ENCODE peak calls at places on chromosomes 1 and 21, in six cellular contexts. One of them, this sample, is unnamed.
A peak's percentile ranks its signal among the peaks of the same experiment; 100 is the strongest.

GRCh38 chr1:85320371-85321131 is 44.1 kb upstream of the BCL10 start:
- DNase-seq in heart right ventricle: no peak
- DNase-seq in HEK293T: no peak
- DNase-seq in stimulated activated CD8-positive, alpha-beta memory T cell treated with anti-CD3 and anti-CD28 coated beads, Interleukin-4, amount 100 ng/mL, for 24 hours: no peak
- DNase-seq in neural progenitor cell: no peak
- DNase-seq in T-helper 9 cell: no peak
- DNase-seq in this sample: no peak

GRCh38 chr1:206951318-206952105 is 5.2 kb upstream of the PIGR start:
- DNase-seq in HEK293T: no peak
- DNase-seq in T-helper 9 cell: no peak
- DNase-seq in neural progenitor cell: no peak
- DNase-seq in stimulated activated CD8-positive, alpha-beta memory T cell treated with anti-CD3 and anti-CD28 coated beads, Interleukin-4, amount 100 ng/mL, for 24 hours: no peak
- DNase-seq in heart right ventricle: no peak
- DNase-seq in this sample: no peak

GRCh38 chr21:30408782-30409494 is 13.1 kb downstream of the KRTAP13-1 start:
- DNase-seq in T-helper 9 cell: no peak
- DNase-seq in stimulated activated CD8-positive, alpha-beta memory T cell treated with anti-CD3 and anti-CD28 coated beads, Interleukin-4, amount 100 ng/mL, for 24 hours: no peak
- DNase-seq in heart right ventricle: peak; percentile 26
- DNase-seq in neural progenitor cell: peak; percentile 89
- DNase-seq in HEK293T: peak; percentile 69
- DNase-seq in this sample: peak; percentile 75

GRCh38 chr1:52210044-52210443 is 68.2 kb downstream of the ZFYVE9 start:
- DNase-seq in neural progenitor cell: no peak
- DNase-seq in heart right ventricle: no peak
- DNase-seq in HEK293T: no peak
- DNase-seq in stimulated activated CD8-positive, alpha-beta memory T cell treated with anti-CD3 and anti-CD28 coated beads, Interleukin-4, amount 100 ng/mL, for 24 hours: no peak
- DNase-seq in T-helper 9 cell: no peak
- DNase-seq in this sample: no peak

GRCh38 chr1:115408489-115409002 is 70.5 kb upstream of the NGF start:
- DNase-seq in heart right ventricle: no peak
- DNase-seq in HEK293T: no peak
- DNase-seq in neural progenitor cell: no peak
- DNase-seq in T-helper 9 cell: no peak
- DNase-seq in stimulated activated CD8-positive, alpha-beta memory T cell treated with anti-CD3 and anti-CD28 coated beads, Interleukin-4, amount 100 ng/mL, for 24 hours: no peak
- DNase-seq in this sample: no peak

GRCh38 chr1:43334453-43335205 is 3.0 kb upstream of the MPL start:
- DNase-seq in T-helper 9 cell: no peak
- DNase-seq in stimulated activated CD8-positive, alpha-beta memory T cell treated with anti-CD3 and anti-CD28 coated beads, Interleukin-4, amount 100 ng/mL, for 24 hours: no peak
- DNase-seq in heart right ventricle: no peak
- DNase-seq in neural progenitor cell: no peak
- DNase-seq in HEK293T: no peak
- DNase-seq in this sample: no peak

GRCh38 chr1:20787100-20787774 is at the start of gene HP1BP3:
- DNase-seq in HEK293T: peak; percentile 68
- DNase-seq in neural progenitor cell: peak; percentile 83
- DNase-seq in heart right ventricle: peak; percentile 79
- DNase-seq in T-helper 9 cell: peak; percentile 82
- DNase-seq in stimulated activated CD8-positive, alpha-beta memory T cell treated with anti-CD3 and anti-CD28 coated beads, Interleukin-4, amount 100 ng/mL, for 24 hours: peak; percentile 73
- DNase-seq in this sample: peak; percentile 82

GRCh38 chr1:174671826-174672225 is 224.1 kb downstream of the GPR52 start:
- DNase-seq in heart right ventricle: no peak
- DNase-seq in stimulated activated CD8-positive, alpha-beta memory T cell treated with anti-CD3 and anti-CD28 coated beads, Interleukin-4, amount 100 ng/mL, for 24 hours: no peak
- DNase-seq in HEK293T: no peak
- DNase-seq in T-helper 9 cell: no peak
- DNase-seq in neural progenitor cell: no peak
- DNase-seq in this sample: no peak

GRCh38 chr1:187264995-187265602 is 436.4 kb downstream of the PLA2G4A start:
- DNase-seq in neural progenitor cell: peak; percentile 63
- DNase-seq in T-helper 9 cell: no peak
- DNase-seq in HEK293T: peak; percentile 51
- DNase-seq in heart right ventricle: no peak
- DNase-seq in stimulated activated CD8-positive, alpha-beta memory T cell treated with anti-CD3 and anti-CD28 coated beads, Interleukin-4, amount 100 ng/mL, for 24 hours: no peak
- DNase-seq in this sample: peak; percentile 49

GRCh38 chr1:230280054-230280795 is 145.9 kb downstream of the PGBD5 start:
- DNase-seq in HEK293T: no peak
- DNase-seq in stimulated activated CD8-positive, alpha-beta memory T cell treated with anti-CD3 and anti-CD28 coated beads, Interleukin-4, amount 100 ng/mL, for 24 hours: no peak
- DNase-seq in heart right ventricle: no peak
- DNase-seq in T-helper 9 cell: no peak
- DNase-seq in neural progenitor cell: no peak
- DNase-seq in this sample: no peak

GRCh38 chr1:154626456-154627246 is 18.7 kb upstream of the ADAR start:
- DNase-seq in neural progenitor cell: peak; percentile 23
- DNase-seq in stimulated activated CD8-positive, alpha-beta memory T cell treated with anti-CD3 and anti-CD28 coated beads, Interleukin-4, amount 100 ng/mL, for 24 hours: no peak
- DNase-seq in heart right ventricle: no peak
- DNase-seq in HEK293T: peak; percentile 32
- DNase-seq in T-helper 9 cell: no peak
- DNase-seq in this sample: no peak

GRCh38 chr1:41387667-41388091 is 26.4 kb downstream of the FOXO6 start:
- DNase-seq in stimulated activated CD8-positive, alpha-beta memory T cell treated with anti-CD3 and anti-CD28 coated beads, Interleukin-4, amount 100 ng/mL, for 24 hours: no peak
- DNase-seq in neural progenitor cell: peak; percentile 92
- DNase-seq in heart right ventricle: peak; percentile 90
- DNase-seq in HEK293T: peak; percentile 69
- DNase-seq in T-helper 9 cell: no peak
- DNase-seq in this sample: peak; percentile 90

GRCh38 chr1:116131170-116131569 is 20.0 kb downstream of the MAB21L3 start:
- DNase-seq in stimulated activated CD8-positive, alpha-beta memory T cell treated with anti-CD3 and anti-CD28 coated beads, Interleukin-4, amount 100 ng/mL, for 24 hours: no peak
- DNase-seq in heart right ventricle: no peak
- DNase-seq in HEK293T: no peak
- DNase-seq in neural progenitor cell: no peak
- DNase-seq in T-helper 9 cell: no peak
- DNase-seq in this sample: no peak

GRCh38 chr1:27119270-27119618 is 35.7 kb downstream of the SLC9A1 start:
- DNase-seq in T-helper 9 cell: no peak
- DNase-seq in stimulated activated CD8-positive, alpha-beta memory T cell treated with anti-CD3 and anti-CD28 coated beads, Interleukin-4, amount 100 ng/mL, for 24 hours: no peak
- DNase-seq in heart right ventricle: peak; percentile 50
- DNase-seq in neural progenitor cell: no peak
- DNase-seq in HEK293T: no peak
- DNase-seq in this sample: no peak

GRCh38 chr1:28062806-28063205 is 25.6 kb downstream of the EYA3 start:
- DNase-seq in stimulated activated CD8-positive, alpha-beta memory T cell treated with anti-CD3 and anti-CD28 coated beads, Interleukin-4, amount 100 ng/mL, for 24 hours: peak; percentile 11
- DNase-seq in neural progenitor cell: no peak
- DNase-seq in T-helper 9 cell: no peak
- DNase-seq in heart right ventricle: no peak
- DNase-seq in HEK293T: no peak
- DNase-seq in this sample: no peak

GRCh38 chr1:205523891-205524793 is 19.7 kb downstream of the CDK18 start:
- DNase-seq in T-helper 9 cell: peak; percentile 72
- DNase-seq in HEK293T: peak; percentile 85
- DNase-seq in stimulated activated CD8-positive, alpha-beta memory T cell treated with anti-CD3 and anti-CD28 coated beads, Interleukin-4, amount 100 ng/mL, for 24 hours: peak; percentile 60
- DNase-seq in heart right ventricle: peak; percentile 84
- DNase-seq in neural progenitor cell: peak; percentile 87
- DNase-seq in this sample: peak; percentile 81

GRCh38 chr1:67687198-67687545 is 2.2 kb downstream of the GADD45A start:
- DNase-seq in heart right ventricle: no peak
- DNase-seq in T-helper 9 cell: no peak
- DNase-seq in stimulated activated CD8-positive, alpha-beta memory T cell treated with anti-CD3 and anti-CD28 coated beads, Interleukin-4, amount 100 ng/mL, for 24 hours: no peak
- DNase-seq in neural progenitor cell: no peak
- DNase-seq in HEK293T: no peak
- DNase-seq in this sample: no peak

GRCh38 chr1:160711528-160712311 is at the start of gene CD48:
- DNase-seq in neural progenitor cell: no peak
- DNase-seq in T-helper 9 cell: peak; percentile 30
- DNase-seq in heart right ventricle: no peak
- DNase-seq in stimulated activated CD8-positive, alpha-beta memory T cell treated with anti-CD3 and anti-CD28 coated beads, Interleukin-4, amount 100 ng/mL, for 24 hours: no peak
- DNase-seq in HEK293T: no peak
- DNase-seq in this sample: no peak

GRCh38 chr1:21661886-21662285 is 7.3 kb downstream of the RAP1GAP start:
- DNase-seq in neural progenitor cell: no peak
- DNase-seq in stimulated activated CD8-positive, alpha-beta memory T cell treated with anti-CD3 and anti-CD28 coated beads, Interleukin-4, amount 100 ng/mL, for 24 hours: no peak
- DNase-seq in HEK293T: no peak
- DNase-seq in T-helper 9 cell: no peak
- DNase-seq in heart right ventricle: no peak
- DNase-seq in this sample: no peak

GRCh38 chr1:109971559-109971958 is 13.0 kb upstream of the AHCYL1 start:
- DNase-seq in neural progenitor cell: no peak
- DNase-seq in HEK293T: no peak
- DNase-seq in T-helper 9 cell: no peak
- DNase-seq in heart right ventricle: no peak
- DNase-seq in stimulated activated CD8-positive, alpha-beta memory T cell treated with anti-CD3 and anti-CD28 coated beads, Interleukin-4, amount 100 ng/mL, for 24 hours: no peak
- DNase-seq in this sample: no peak

GRCh38 chr1:151693057-151693651 is 23.4 kb downstream of the CELF3 start:
- DNase-seq in HEK293T: peak; percentile 64
- DNase-seq in neural progenitor cell: peak; percentile 64
- DNase-seq in T-helper 9 cell: no peak
- DNase-seq in stimulated activated CD8-positive, alpha-beta memory T cell treated with anti-CD3 and anti-CD28 coated beads, Interleukin-4, amount 100 ng/mL, for 24 hours: no peak
- DNase-seq in heart right ventricle: no peak
- DNase-seq in this sample: peak; percentile 63

GRCh38 chr1:27868556-27868931 is 3.8 kb upstream of the THEMIS2 start:
- DNase-seq in stimulated activated CD8-positive, alpha-beta memory T cell treated with anti-CD3 and anti-CD28 coated beads, Interleukin-4, amount 100 ng/mL, for 24 hours: no peak
- DNase-seq in heart right ventricle: no peak
- DNase-seq in neural progenitor cell: no peak
- DNase-seq in T-helper 9 cell: no peak
- DNase-seq in HEK293T: no peak
- DNase-seq in this sample: no peak

GRCh38 chr1:29876441-29876840 is 640.1 kb downstream of the PTPRU start:
- DNase-seq in HEK293T: no peak
- DNase-seq in T-helper 9 cell: no peak
- DNase-seq in heart right ventricle: no peak
- DNase-seq in neural progenitor cell: no peak
- DNase-seq in stimulated activated CD8-positive, alpha-beta memory T cell treated with anti-CD3 and anti-CD28 coated beads, Interleukin-4, amount 100 ng/mL, for 24 hours: no peak
- DNase-seq in this sample: no peak

GRCh38 chr1:119594386-119594785 is 53.7 kb downstream of the ZNF697 start:
- DNase-seq in stimulated activated CD8-positive, alpha-beta memory T cell treated with anti-CD3 and anti-CD28 coated beads, Interleukin-4, amount 100 ng/mL, for 24 hours: no peak
- DNase-seq in heart right ventricle: no peak
- DNase-seq in T-helper 9 cell: no peak
- DNase-seq in HEK293T: no peak
- DNase-seq in neural progenitor cell: no peak
- DNase-seq in this sample: no peak

GRCh38 chr1:18390953-18391352 is 89.8 kb upstream of the KLHDC7A start:
- DNase-seq in heart right ventricle: no peak
- DNase-seq in stimulated activated CD8-positive, alpha-beta memory T cell treated with anti-CD3 and anti-CD28 coated beads, Interleukin-4, amount 100 ng/mL, for 24 hours: no peak
- DNase-seq in T-helper 9 cell: no peak
- DNase-seq in neural progenitor cell: no peak
- DNase-seq in HEK293T: no peak
- DNase-seq in this sample: no peak

GRCh38 chr1:155591770-155592169 is 18.2 kb upstream of the MSTO1 start:
- DNase-seq in T-helper 9 cell: no peak
- DNase-seq in neural progenitor cell: peak; percentile 76
- DNase-seq in stimulated activated CD8-positive, alpha-beta memory T cell treated with anti-CD3 and anti-CD28 coated beads, Interleukin-4, amount 100 ng/mL, for 24 hours: no peak
- DNase-seq in HEK293T: peak; percentile 54
- DNase-seq in heart right ventricle: peak; percentile 50
- DNase-seq in this sample: peak; percentile 31

GRCh38 chr1:21911205-21912001 is 25.7 kb downstream of the HSPG2 start:
- DNase-seq in HEK293T: no peak
- DNase-seq in stimulated activated CD8-positive, alpha-beta memory T cell treated with anti-CD3 and anti-CD28 coated beads, Interleukin-4, amount 100 ng/mL, for 24 hours: no peak
- DNase-seq in neural progenitor cell: no peak
- DNase-seq in heart right ventricle: peak; percentile 80
- DNase-seq in T-helper 9 cell: no peak
- DNase-seq in this sample: no peak

GRCh38 chr1:232538224-232538942 is 91.5 kb downstream of the SIPA1L2 start:
- DNase-seq in heart right ventricle: no peak
- DNase-seq in stimulated activated CD8-positive, alpha-beta memory T cell treated with anti-CD3 and anti-CD28 coated beads, Interleukin-4, amount 100 ng/mL, for 24 hours: no peak
- DNase-seq in neural progenitor cell: peak; percentile 58
- DNase-seq in HEK293T: peak; percentile 66
- DNase-seq in T-helper 9 cell: no peak
- DNase-seq in this sample: peak; percentile 64

GRCh38 chr1:2003564-2004131 is at the start of gene CFAP74:
- DNase-seq in heart right ventricle: peak; percentile 30
- DNase-seq in T-helper 9 cell: no peak
- DNase-seq in stimulated activated CD8-positive, alpha-beta memory T cell treated with anti-CD3 and anti-CD28 coated beads, Interleukin-4, amount 100 ng/mL, for 24 hours: no peak
- DNase-seq in neural progenitor cell: peak; percentile 93
- DNase-seq in HEK293T: no peak
- DNase-seq in this sample: peak; percentile 99